ENCODE peak calls at places on chromosomes 1 and 21, in ten cellular contexts. One of them, this sample, is unnamed.
A peak's percentile ranks its signal among the peaks of the same experiment; 100 is the strongest.

GRCh38 chr1:49597436-49597835 is 426.3 kb downstream of the AGBL4 start:
- DNase-seq in GM23338: no peak
- DNase-seq in HCT116: no peak
- DNase-seq in HL-60: no peak
- DNase-seq in IMR-90: no peak
- DNase-seq in lower lobe of right lung: no peak
- DNase-seq in AG04449: no peak
- DNase-seq in hepatocyte: no peak
- DNase-seq in upper lobe of right lung: no peak
- DNase-seq in astrocyte of the spinal cord: no peak
- DNase-seq in this sample: no peak

GRCh38 chr1:19737413-19737812 is 62.3 kb downstream of the TMCO4 start:
- DNase-seq in GM23338: no peak
- DNase-seq in HCT116: no peak
- DNase-seq in HL-60: no peak
- DNase-seq in IMR-90: no peak
- DNase-seq in lower lobe of right lung: no peak
- DNase-seq in AG04449: no peak
- DNase-seq in hepatocyte: peak; percentile 62
- DNase-seq in upper lobe of right lung: peak; percentile 32
- DNase-seq in astrocyte of the spinal cord: peak; percentile 11
- DNase-seq in this sample: no peak

GRCh38 chr1:43582162-43582566 is 51.5 kb downstream of the PTPRF start:
- DNase-seq in GM23338: no peak
- DNase-seq in HCT116: peak; percentile 93
- DNase-seq in HL-60: no peak
- DNase-seq in IMR-90: peak; percentile 96
- DNase-seq in lower lobe of right lung: no peak
- DNase-seq in AG04449: peak; percentile 75
- DNase-seq in hepatocyte: peak; percentile 91
- DNase-seq in upper lobe of right lung: no peak
- DNase-seq in astrocyte of the spinal cord: peak; percentile 96
- DNase-seq in this sample: peak; percentile 81

GRCh38 chr1:184513966-184514365 is 127.1 kb downstream of the C1orf21 start:
- DNase-seq in GM23338: no peak
- DNase-seq in HCT116: no peak
- DNase-seq in HL-60: no peak
- DNase-seq in IMR-90: peak; percentile 71
- DNase-seq in lower lobe of right lung: no peak
- DNase-seq in AG04449: no peak
- DNase-seq in hepatocyte: no peak
- DNase-seq in upper lobe of right lung: no peak
- DNase-seq in astrocyte of the spinal cord: peak; percentile 46
- DNase-seq in this sample: no peak

GRCh38 chr1:166974647-166975345 is 544 bp downstream of the ILDR2 start:
- DNase-seq in GM23338: no peak
- DNase-seq in HCT116: no peak
- DNase-seq in HL-60: no peak
- DNase-seq in IMR-90: no peak
- DNase-seq in lower lobe of right lung: no peak
- DNase-seq in AG04449: no peak
- DNase-seq in hepatocyte: no peak
- DNase-seq in upper lobe of right lung: no peak
- DNase-seq in astrocyte of the spinal cord: no peak
- DNase-seq in this sample: no peak

GRCh38 chr1:39727221-39727931 is 11.3 kb upstream of the PPIE start:
- DNase-seq in GM23338: no peak
- DNase-seq in HCT116: no peak
- DNase-seq in HL-60: no peak
- DNase-seq in IMR-90: no peak
- DNase-seq in lower lobe of right lung: no peak
- DNase-seq in AG04449: no peak
- DNase-seq in hepatocyte: no peak
- DNase-seq in upper lobe of right lung: no peak
- DNase-seq in astrocyte of the spinal cord: no peak
- DNase-seq in this sample: no peak

GRCh38 chr1:9435854-9436253 is 103.4 kb upstream of the SLC25A33 start:
- DNase-seq in GM23338: no peak
- DNase-seq in HCT116: no peak
- DNase-seq in HL-60: no peak
- DNase-seq in IMR-90: no peak
- DNase-seq in lower lobe of right lung: no peak
- DNase-seq in AG04449: no peak
- DNase-seq in hepatocyte: peak; percentile 26
- DNase-seq in upper lobe of right lung: no peak
- DNase-seq in astrocyte of the spinal cord: no peak
- DNase-seq in this sample: no peak

GRCh38 chr1:114715952-114716303 is 643 bp downstream of the NRAS start:
- DNase-seq in GM23338: no peak
- DNase-seq in HCT116: no peak
- DNase-seq in HL-60: no peak
- DNase-seq in IMR-90: no peak
- DNase-seq in lower lobe of right lung: no peak
- DNase-seq in AG04449: no peak
- DNase-seq in hepatocyte: peak; percentile 7
- DNase-seq in upper lobe of right lung: no peak
- DNase-seq in astrocyte of the spinal cord: no peak
- DNase-seq in this sample: no peak

GRCh38 chr1:107415241-107415640 is 274.4 kb downstream of the NTNG1 start:
- DNase-seq in GM23338: no peak
- DNase-seq in HCT116: no peak
- DNase-seq in HL-60: no peak
- DNase-seq in IMR-90: no peak
- DNase-seq in lower lobe of right lung: no peak
- DNase-seq in AG04449: no peak
- DNase-seq in hepatocyte: no peak
- DNase-seq in upper lobe of right lung: no peak
- DNase-seq in astrocyte of the spinal cord: no peak
- DNase-seq in this sample: no peak

GRCh38 chr21:38787461-38788274 is 18.1 kb upstream of the ETS2 start:
- DNase-seq in GM23338: peak; percentile 37
- DNase-seq in HCT116: peak; percentile 97
- DNase-seq in HL-60: no peak
- DNase-seq in IMR-90: peak; percentile 76
- DNase-seq in lower lobe of right lung: no peak
- DNase-seq in AG04449: no peak
- DNase-seq in hepatocyte: peak; percentile 92
- DNase-seq in upper lobe of right lung: no peak
- DNase-seq in astrocyte of the spinal cord: peak; percentile 84
- DNase-seq in this sample: no peak

GRCh38 chr1:180262628-180263488 is 32.8 kb downstream of the LHX4 start:
- DNase-seq in GM23338: no peak
- DNase-seq in HCT116: no peak
- DNase-seq in HL-60: no peak
- DNase-seq in IMR-90: no peak
- DNase-seq in lower lobe of right lung: no peak
- DNase-seq in AG04449: no peak
- DNase-seq in hepatocyte: no peak
- DNase-seq in upper lobe of right lung: no peak
- DNase-seq in astrocyte of the spinal cord: no peak
- DNase-seq in this sample: no peak

GRCh38 chr1:96041470-96041869 is 680.1 kb upstream of the PTBP2 start:
- DNase-seq in GM23338: no peak
- DNase-seq in HCT116: no peak
- DNase-seq in HL-60: no peak
- DNase-seq in IMR-90: no peak
- DNase-seq in lower lobe of right lung: no peak
- DNase-seq in AG04449: no peak
- DNase-seq in hepatocyte: no peak
- DNase-seq in upper lobe of right lung: no peak
- DNase-seq in astrocyte of the spinal cord: no peak
- DNase-seq in this sample: no peak

GRCh38 chr1:96038636-96039035 is 682.9 kb upstream of the PTBP2 start:
- DNase-seq in GM23338: no peak
- DNase-seq in HCT116: no peak
- DNase-seq in HL-60: no peak
- DNase-seq in IMR-90: no peak
- DNase-seq in lower lobe of right lung: no peak
- DNase-seq in AG04449: no peak
- DNase-seq in hepatocyte: no peak
- DNase-seq in upper lobe of right lung: no peak
- DNase-seq in astrocyte of the spinal cord: no peak
- DNase-seq in this sample: no peak

GRCh38 chr1:96039910-96040309 is 681.7 kb upstream of the PTBP2 start:
- DNase-seq in GM23338: no peak
- DNase-seq in HCT116: no peak
- DNase-seq in HL-60: no peak
- DNase-seq in IMR-90: no peak
- DNase-seq in lower lobe of right lung: no peak
- DNase-seq in AG04449: no peak
- DNase-seq in hepatocyte: no peak
- DNase-seq in upper lobe of right lung: no peak
- DNase-seq in astrocyte of the spinal cord: no peak
- DNase-seq in this sample: no peak
- TF ChIP-seq CTCF in GM23338: no peak
- TF ChIP-seq CTCF in HCT116: no peak
- TF ChIP-seq CTCF in HL-60: no peak
- TF ChIP-seq CTCF in IMR-90: no peak
- TF ChIP-seq CTCF in lower lobe of right lung: no peak
- TF ChIP-seq CTCF in AG04449: no peak
- TF ChIP-seq CTCF in hepatocyte: no peak
- TF ChIP-seq CTCF in upper lobe of right lung: no peak
- TF ChIP-seq CTCF in astrocyte of the spinal cord: no peak
- TF ChIP-seq CTCF in this sample: no peak

GRCh38 chr1:178690496-178690895 is 34.5 kb upstream of the RALGPS2 start:
- DNase-seq in GM23338: no peak
- DNase-seq in HCT116: no peak
- DNase-seq in HL-60: no peak
- DNase-seq in IMR-90: no peak
- DNase-seq in lower lobe of right lung: no peak
- DNase-seq in AG04449: no peak
- DNase-seq in hepatocyte: no peak
- DNase-seq in upper lobe of right lung: no peak
- DNase-seq in astrocyte of the spinal cord: no peak
- DNase-seq in this sample: no peak

GRCh38 chr1:178694923-178695525 is 30.0 kb upstream of the RALGPS2 start:
- DNase-seq in GM23338: peak; percentile 38
- DNase-seq in HCT116: no peak
- DNase-seq in HL-60: no peak
- DNase-seq in IMR-90: no peak
- DNase-seq in lower lobe of right lung: no peak
- DNase-seq in AG04449: no peak
- DNase-seq in hepatocyte: no peak
- DNase-seq in upper lobe of right lung: no peak
- DNase-seq in astrocyte of the spinal cord: no peak
- DNase-seq in this sample: no peak

GRCh38 chr1:178689769-178690168 is 35.3 kb upstream of the RALGPS2 start:
- DNase-seq in GM23338: no peak
- DNase-seq in HCT116: no peak
- DNase-seq in HL-60: peak; percentile 18
- DNase-seq in IMR-90: peak; percentile 52
- DNase-seq in lower lobe of right lung: no peak
- DNase-seq in AG04449: no peak
- DNase-seq in hepatocyte: no peak
- DNase-seq in upper lobe of right lung: no peak
- DNase-seq in astrocyte of the spinal cord: no peak
- DNase-seq in this sample: no peak

GRCh38 chr1:178692564-178693327 is 32.3 kb upstream of the RALGPS2 start:
- DNase-seq in GM23338: no peak
- DNase-seq in HCT116: no peak
- DNase-seq in HL-60: peak; percentile 71
- DNase-seq in IMR-90: no peak
- DNase-seq in lower lobe of right lung: no peak
- DNase-seq in AG04449: no peak
- DNase-seq in hepatocyte: no peak
- DNase-seq in upper lobe of right lung: no peak
- DNase-seq in astrocyte of the spinal cord: no peak
- DNase-seq in this sample: no peak

GRCh38 chr1:178693368-178693767 is 31.7 kb upstream of the RALGPS2 start:
- DNase-seq in GM23338: peak; percentile 78
- DNase-seq in HCT116: peak; percentile 21
- DNase-seq in HL-60: no peak
- DNase-seq in IMR-90: peak; percentile 22
- DNase-seq in lower lobe of right lung: no peak
- DNase-seq in AG04449: no peak
- DNase-seq in hepatocyte: peak; percentile 25
- DNase-seq in upper lobe of right lung: no peak
- DNase-seq in astrocyte of the spinal cord: no peak
- DNase-seq in this sample: no peak
- TF ChIP-seq CTCF in GM23338: peak; percentile 31
- TF ChIP-seq CTCF in HCT116: peak; percentile 28
- TF ChIP-seq CTCF in HL-60: no peak
- TF ChIP-seq CTCF in IMR-90: peak; percentile 39
- TF ChIP-seq CTCF in lower lobe of right lung: no peak
- TF ChIP-seq CTCF in AG04449: peak; percentile 25
- TF ChIP-seq CTCF in hepatocyte: no peak
- TF ChIP-seq CTCF in upper lobe of right lung: no peak
- TF ChIP-seq CTCF in astrocyte of the spinal cord: peak; percentile 35
- TF ChIP-seq CTCF in this sample: peak; percentile 38

GRCh38 chr1:195481293-195481692 is 1126.9 kb downstream of the KCNT2 start:
- DNase-seq in GM23338: peak; percentile 57
- DNase-seq in HCT116: no peak
- DNase-seq in HL-60: no peak
- DNase-seq in IMR-90: no peak
- DNase-seq in lower lobe of right lung: no peak
- DNase-seq in AG04449: no peak
- DNase-seq in hepatocyte: no peak
- DNase-seq in upper lobe of right lung: no peak
- DNase-seq in astrocyte of the spinal cord: no peak
- DNase-seq in this sample: no peak

DNA sequence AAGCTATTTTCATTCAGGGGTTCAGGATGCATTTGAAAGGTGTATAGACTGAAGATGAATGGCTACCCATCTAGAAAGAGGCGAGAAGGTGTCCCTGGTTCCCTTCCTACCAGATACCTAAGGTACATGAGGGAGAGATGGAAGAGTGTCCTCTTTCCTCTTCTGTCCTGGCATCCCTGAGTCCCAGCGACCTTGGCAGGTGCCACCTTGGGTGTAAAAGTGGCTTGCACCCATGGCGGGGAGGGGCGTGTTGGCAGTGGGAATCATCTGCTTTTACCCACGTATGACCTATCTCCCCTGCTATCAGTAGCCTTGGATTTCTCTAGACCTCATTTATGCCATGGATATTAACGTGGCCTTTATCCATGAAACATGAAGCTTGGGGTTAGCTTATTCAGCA is 1126.1 kb downstream of the KCNT2 start:
- DNase-seq in GM23338: no peak
- DNase-seq in HCT116: no peak
- DNase-seq in HL-60: no peak
- DNase-seq in IMR-90: no peak
- DNase-seq in lower lobe of right lung: no peak
- DNase-seq in AG04449: no peak
- DNase-seq in hepatocyte: no peak
- DNase-seq in upper lobe of right lung: no peak
- DNase-seq in astrocyte of the spinal cord: no peak
- DNase-seq in this sample: no peak
- TF ChIP-seq CTCF in GM23338: no peak
- TF ChIP-seq CTCF in HCT116: no peak
- TF ChIP-seq CTCF in HL-60: no peak
- TF ChIP-seq CTCF in IMR-90: no peak
- TF ChIP-seq CTCF in lower lobe of right lung: no peak
- TF ChIP-seq CTCF in AG04449: no peak
- TF ChIP-seq CTCF in hepatocyte: no peak
- TF ChIP-seq CTCF in upper lobe of right lung: no peak
- TF ChIP-seq CTCF in astrocyte of the spinal cord: no peak
- TF ChIP-seq CTCF in this sample: no peak

DNA sequence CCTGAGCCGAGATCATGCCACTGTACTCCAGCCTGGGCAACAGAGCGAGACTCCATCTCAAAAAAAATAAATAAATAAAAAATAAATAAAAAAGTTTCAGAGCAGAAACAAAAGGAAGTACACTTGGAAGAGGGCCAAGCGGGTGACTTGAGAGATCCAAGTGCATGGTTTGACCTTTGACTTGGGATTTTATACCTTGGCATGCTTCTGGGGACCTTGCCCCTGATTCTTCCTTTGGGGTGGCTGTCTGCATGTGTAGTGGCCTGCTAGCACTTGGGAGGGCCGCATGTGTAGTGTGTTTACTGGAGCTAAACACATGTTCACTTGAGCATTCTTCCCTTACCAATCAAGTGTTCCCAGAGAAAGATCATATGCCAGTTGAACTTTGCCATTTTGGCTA is 114.0 kb downstream of the DTL start:
- DNase-seq in GM23338: no peak
- DNase-seq in HCT116: no peak
- DNase-seq in HL-60: no peak
- DNase-seq in IMR-90: no peak
- DNase-seq in lower lobe of right lung: no peak
- DNase-seq in AG04449: no peak
- DNase-seq in hepatocyte: no peak
- DNase-seq in upper lobe of right lung: no peak
- DNase-seq in astrocyte of the spinal cord: no peak
- DNase-seq in this sample: no peak
- TF ChIP-seq CTCF in GM23338: no peak
- TF ChIP-seq CTCF in HCT116: no peak
- TF ChIP-seq CTCF in HL-60: no peak
- TF ChIP-seq CTCF in IMR-90: no peak
- TF ChIP-seq CTCF in lower lobe of right lung: no peak
- TF ChIP-seq CTCF in AG04449: no peak
- TF ChIP-seq CTCF in hepatocyte: no peak
- TF ChIP-seq CTCF in upper lobe of right lung: no peak
- TF ChIP-seq CTCF in astrocyte of the spinal cord: no peak
- TF ChIP-seq CTCF in this sample: no peak

This sample was measured in AG04450.